ENCODE peak calls at places on chromosome X, in six cellular contexts. F is endothelial cell of umbilical vein, X is K562, K is H1, Y is HepG2, I is HCT116. U is an unnamed sample.
A peak's percentile ranks its signal among the peaks of the same experiment; 100 is the strongest.

GRCh38 chrX:2576793-2577192 is 76.0 kb upstream of the DHRSX start:
- DNase-seq in X (peak; percentile 47), F (no peak), Y (peak; percentile 49), I (peak; percentile 49), K (no peak), U (no peak)

GRCh38 chrX:56783450-56783831 is 54.4 kb downstream of the NBDY start:
- DNase-seq in F (no peak), K (no peak), X (no peak), I (no peak), Y (no peak), U (no peak)

GRCh38 chrX:41559235-41559634 is 112.1 kb downstream of the NYX start:
- DNase-seq in K (no peak), I (no peak), F (no peak), X (no peak), Y (no peak), U (no peak)

GRCh38 chrX:13215729-13216128 is 104.1 kb downstream of the ATXN3L start:
- DNase-seq in F (no peak), I (no peak), K (no peak), Y (no peak), X (no peak), U (no peak)

GRCh38 chrX:13506574-13506973 is 62.8 kb upstream of the EGFL6 start:
- DNase-seq in Y (peak; percentile 2), I (peak; percentile 28), K (no peak), F (peak; percentile 34), X (peak; percentile 55), U (no peak)

GRCh38 chrX:68175569-68175968 is 257.7 kb downstream of the OPHN1 start:
- DNase-seq in X (no peak), Y (no peak), K (no peak), F (no peak), I (no peak), U (no peak)

GRCh38 chrX:39653656-39654055 is 444.1 kb downstream of the BCOR start:
- DNase-seq in X (no peak), I (no peak), F (no peak), K (peak; percentile 27), Y (no peak), U (no peak)

GRCh38 chrX:47283015-47283771 is 50.4 kb downstream of the USP11 start:
- DNase-seq in X (no peak), I (no peak), F (no peak), Y (peak; percentile 6), K (no peak), U (no peak)

GRCh38 chrX:77962068-77962902 is 7.2 kb downstream of the PGAM4 start:
- DNase-seq in X (no peak), F (peak; percentile 52), I (no peak), K (no peak), Y (no peak), U (no peak)

GRCh38 chrX:39773923-39774803 is 323.6 kb downstream of the BCOR start:
- DNase-seq in K (no peak), Y (no peak), I (no peak), X (no peak), F (peak; percentile 53), U (no peak)

GRCh38 chrX:133969191-133969590 is 16.2 kb downstream of the GPC3 start:
- DNase-seq in K (no peak), Y (no peak), X (no peak), F (no peak), I (no peak), U (no peak)

GRCh38 chrX:150848914-150849365 is 49.5 kb downstream of the CD99L2 start:
- DNase-seq in X (no peak), I (no peak), F (no peak), Y (peak; percentile 54), K (no peak), U (no peak)

GRCh38 chrX:3066555-3066954 is 25.3 kb downstream of the ARSF start:
- DNase-seq in Y (no peak), X (no peak), F (no peak), I (no peak), K (no peak), U (no peak)

GRCh38 chrX:9316096-9316495 is 148.8 kb upstream of the TBL1X start:
- DNase-seq in X (no peak), K (no peak), F (no peak), I (no peak), Y (no peak), U (no peak)
- TF ChIP-seq POLR2AphosphoS5 in X (no peak), K (no peak), F (no peak), I (no peak), Y (no peak), U (no peak)

GRCh38 chrX:7638053-7638452 is 204.9 kb upstream of the VCX start:
- DNase-seq in I (no peak), K (no peak), Y (no peak), X (no peak), F (no peak), U (no peak)
- H3K9ac ChIP-seq in I (no peak overlapping the region), K (no peak overlapping the region), Y (no peak overlapping the region), X (no peak overlapping the region), F (no peak overlapping the region), U (no peak overlapping the region)

GRCh38 chrX:425056-425455 is 38.3 kb upstream of the PPP2R3B start:
- DNase-seq in Y (no peak), K (no peak), I (no peak), X (no peak), F (no peak), U (no peak)

GRCh38 chrX:429266-429825 is 42.6 kb upstream of the PPP2R3B start:
- DNase-seq in K (no peak), Y (no peak), X (no peak), F (no peak), I (no peak), U (no peak)

GRCh38 chrX:426881-427280 is 40.2 kb upstream of the PPP2R3B start:
- DNase-seq in X (no peak), Y (no peak), F (no peak), I (no peak), K (no peak), U (no peak)

GRCh38 chrX:431032-431431 is 44.3 kb upstream of the PPP2R3B start:
- DNase-seq in I (no peak), K (no peak), Y (no peak), F (no peak), X (no peak), U (no peak)

DNA sequence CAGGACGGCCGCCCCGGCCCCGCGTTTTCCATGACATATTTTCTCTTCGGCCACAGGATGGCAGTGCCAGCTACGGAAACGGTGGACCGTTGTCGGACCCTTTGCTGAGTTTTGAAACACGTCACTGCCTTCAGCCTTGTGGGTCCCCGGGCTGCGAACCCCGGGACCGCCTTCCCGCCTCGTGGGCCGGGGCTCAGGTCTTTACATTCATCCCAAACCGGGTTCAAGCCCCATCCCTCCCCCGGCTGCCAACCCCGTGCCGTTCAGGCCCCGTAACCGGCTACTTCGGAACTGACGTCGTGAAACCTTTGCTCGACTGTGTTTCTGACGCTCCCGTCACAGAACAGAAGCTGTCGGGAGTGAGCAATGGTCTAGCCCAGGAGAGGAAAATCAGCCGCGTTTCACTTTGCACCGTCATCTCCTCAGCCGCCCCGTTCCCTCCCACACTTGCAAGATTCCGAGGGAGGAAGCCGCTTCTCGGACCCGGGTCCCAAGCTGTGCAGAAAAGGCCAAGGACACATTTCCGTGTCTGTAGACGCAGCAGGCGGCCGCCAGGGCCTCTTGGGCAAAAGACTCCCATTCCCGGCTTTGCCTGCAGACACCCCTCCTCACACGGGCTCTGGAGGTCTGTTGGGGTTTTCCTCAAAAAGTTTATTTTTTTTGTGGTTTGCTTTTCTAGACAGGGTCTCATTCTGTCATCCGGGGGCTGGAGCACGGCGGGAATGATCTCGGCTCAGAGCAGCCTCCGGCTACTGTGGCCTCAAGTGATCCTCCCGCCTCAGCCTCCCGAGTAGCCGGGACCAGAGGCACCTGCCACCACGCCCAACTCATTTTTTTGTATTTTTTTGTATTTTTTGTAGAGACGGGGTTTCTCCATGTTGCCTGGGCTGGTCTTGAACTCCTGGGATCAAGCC is 41.4 kb upstream of the PPP2R3B start:
- DNase-seq in I (no peak), X (peak; percentile 19), F (no peak), Y (peak; percentile 19), K (peak; percentile 54), U (no peak)
- TF ChIP-seq EZH2 in I (no peak), X (no peak), F (peak; percentile 22), Y (no peak), K (no peak), U (peak; percentile 69)

GRCh38 chrX:43655961-43656494 is at the start of gene MAOA:
- DNase-seq in F (peak; percentile 59), Y (peak; percentile 18), I (no peak), X (no peak), K (no peak), U (no peak)
- TF ChIP-seq POLR2AphosphoS5 in F (no peak), Y (peak; percentile 32), I (no peak), X (no peak), K (no peak), U (no peak)

DNA sequence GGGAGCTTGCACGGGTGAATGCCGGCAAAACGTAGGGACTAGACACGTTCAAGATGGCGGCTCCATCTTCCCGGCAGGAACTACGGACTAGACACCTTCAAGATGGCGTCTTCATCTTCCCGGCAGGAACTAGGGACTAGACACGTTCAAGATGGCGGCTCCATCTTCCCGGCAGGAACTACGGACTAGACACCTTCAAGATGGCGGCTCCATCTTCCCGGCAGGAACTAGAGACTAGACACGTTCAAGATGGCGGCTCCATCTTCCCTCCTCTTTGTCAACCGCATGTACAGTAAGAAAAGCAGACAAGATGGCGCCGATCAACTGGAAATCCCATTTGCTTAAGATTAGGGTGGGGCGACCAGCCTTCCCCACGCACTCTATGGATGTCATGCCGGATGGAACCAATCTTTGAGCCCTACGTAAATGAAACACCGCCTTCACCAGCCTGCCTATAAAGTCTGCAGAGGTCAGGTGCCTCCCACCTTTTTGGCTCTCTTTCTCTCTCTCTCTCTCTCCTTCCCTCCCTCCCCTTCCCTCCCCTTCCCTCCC is 222.4 kb downstream of the CRLF2 start:
- DNase-seq in I (peak; percentile 78), X (peak; percentile 49), K (no peak), F (no peak), Y (no peak), U (no peak)
- H3K9ac ChIP-seq in I (no peak overlapping the region), X (no peak overlapping the region), K (no peak overlapping the region), F (no peak overlapping the region), Y (no peak overlapping the region), U (no peak overlapping the region)

GRCh38 chrX:53320543-53321215 is 39.3 kb upstream of the IQSEC2 start:
- DNase-seq in X (no peak), I (no peak), K (no peak), Y (no peak), F (no peak), U (no peak)
- TF ChIP-seq EZH2 in X (peak; percentile 43), I (no peak), K (peak; percentile 73), Y (peak; percentile 90), F (peak; percentile 97), U (no peak)

GRCh38 chrX:148288451-148288850 is 212.0 kb upstream of the AFF2 start:
- DNase-seq in K (no peak), Y (no peak), F (no peak), I (no peak), X (no peak), U (no peak)
- TF ChIP-seq POLR2AphosphoS5 in K (no peak), Y (no peak), F (no peak), I (no peak), X (no peak), U (no peak)

GRCh38 chrX:154979671-154980070 is 42.9 kb downstream of the F8 start:
- DNase-seq in I (no peak), X (no peak), K (no peak), F (no peak), Y (no peak), U (no peak)

GRCh38 chrX:154981116-154981411 is 41.5 kb downstream of the F8 start:
- DNase-seq in I (no peak), X (no peak), Y (no peak), K (no peak), F (no peak), U (no peak)

GRCh38 chrX:154980330-154981115 is 42.0 kb downstream of the F8 start:
- DNase-seq in F (peak; percentile 69), X (peak; percentile 54), Y (peak; percentile 54), I (peak; percentile 45), K (peak; percentile 5), U (peak; percentile 20)
- H3K9ac ChIP-seq in F (no peak overlapping the region), X (peak overlapping the region; percentile 29), Y (peak overlapping the region; percentile 29), I (peak overlapping the region; percentile 39), K (no peak overlapping the region), U (no peak overlapping the region)